ENCODE peak calls at places on chromosomes 11 and 22, in eight cellular contexts. I is colonic mucosa, X is vagina, F is MM.1S, S is RWPE1, A is body of pancreas, J is neuronal stem cell, M is IMR-90. G is an unnamed sample.

GRCh38 chr11:99268895-99269294 is 248.1 kb downstream of the CNTN5 start:
- DNase-seq in I (no peak), X (no peak), F (no peak), S (no peak), A (no peak), J (no peak), M (no peak), G (no peak)

GRCh38 chr22:46126853-46127385 is 23.4 kb upstream of the PPARA start:
- DNase-seq in I (no peak), X (no peak), F (no peak), S (no peak), A (no peak), J (no peak), M (no peak), G (no peak)

GRCh38 chr22:20866716-20867115 is 7.9 kb downstream of the SNAP29 start:
- DNase-seq in I (no peak), X (no peak), F (peak; percentile 9), S (no peak), A (no peak), J (no peak), M (peak; percentile 28), G (no peak)

GRCh38 chr11:92440701-92441338 is 216.2 kb downstream of the FAT3 start:
- DNase-seq in I (no peak), X (no peak), F (no peak), S (no peak), A (no peak), J (no peak), M (no peak), G (no peak)

GRCh38 chr22:42461511-42461910 is 29.3 kb upstream of the NFAM1 start:
- DNase-seq in I (no peak), X (no peak), F (no peak), S (no peak), A (no peak), J (no peak), M (no peak), G (no peak)

GRCh38 chr22:47382164-47382890 is 619.9 kb downstream of the TBC1D22A start:
- DNase-seq in I (no peak), X (no peak), F (no peak), S (no peak), A (peak; percentile 3), J (no peak), M (no peak), G (no peak)

GRCh38 chr11:68994161-68994890 is 13.5 kb upstream of the MRGPRD start:
- DNase-seq in I (no peak), X (no peak), F (no peak), S (no peak), A (no peak), J (no peak), M (no peak), G (no peak)

GRCh38 chr11:37533087-37533486 is 935.1 kb upstream of the RAG2 start:
- DNase-seq in I (no peak), X (no peak), F (no peak), S (no peak), A (no peak), J (no peak), M (no peak), G (no peak)

GRCh38 chr11:70885721-70886305 is 366.6 kb downstream of the SHANK2 start:
- DNase-seq in I (no peak), X (no peak), F (peak; percentile 56), S (no peak), A (no peak), J (no peak), M (peak; percentile 11), G (no peak)

GRCh38 chr22:24086310-24086709 is 75.2 kb downstream of the CABIN1 start:
- DNase-seq in I (no peak), X (no peak), F (no peak), S (no peak), A (no peak), J (no peak), M (no peak), G (no peak)

GRCh38 chr22:42769574-42770447 is 49.1 kb upstream of the A4GALT start:
- DNase-seq in I (peak; percentile 41), X (no peak), F (no peak), S (no peak), A (peak; percentile 86), J (no peak), M (peak; percentile 95), G (no peak)

GRCh38 chr11:132444891-132445290 is 1074.5 kb downstream of the NTM start:
- DNase-seq in I (no peak), X (no peak), F (no peak), S (no peak), A (peak; percentile 41), J (no peak), M (no peak), G (no peak)

GRCh38 chr22:26956346-26956745 is 299.0 kb downstream of the MIAT start:
- DNase-seq in I (no peak), X (no peak), F (no peak), S (no peak), A (no peak), J (no peak), M (no peak), G (no peak)

GRCh38 chr11:46603704-46604308 is 10.0 kb upstream of the AMBRA1 start:
- DNase-seq in I (no peak), X (peak; percentile 25), F (no peak), S (no peak), A (no peak), J (no peak), M (no peak), G (no peak)

GRCh38 chr11:112316971-112317370 is 56.3 kb upstream of the PLET1 start:
- DNase-seq in I (no peak), X (no peak), F (no peak), S (no peak), A (no peak), J (no peak), M (peak; percentile 30), G (no peak)

GRCh38 chr11:16195659-16196058 is 160.7 kb downstream of the SOX6 start:
- DNase-seq in I (no peak), X (no peak), F (no peak), S (no peak), A (no peak), J (no peak), M (peak; percentile 65), G (no peak)

GRCh38 chr11:67492801-67493547 is 10.1 kb downstream of the AIP start:
- DNase-seq in I (no peak), X (no peak), F (no peak), S (no peak), A (no peak), J (no peak), M (no peak), G (no peak)

GRCh38 chr22:50613291-50613981 is 12.8 kb downstream of the MAPK8IP2 start:
- DNase-seq in I (peak; percentile 90), X (no peak), F (no peak), S (no peak), A (peak; percentile 92), J (no peak), M (no peak), G (no peak)

GRCh38 chr11:128501576-128502549 is 85.5 kb downstream of the ETS1 start:
- DNase-seq in I (no peak), X (no peak), F (no peak), S (no peak), A (peak; percentile 67), J (no peak), M (peak; percentile 77), G (no peak)
- H3K27ac ChIP-seq in I (peak overlapping the region; percentile 39), X (peak overlapping the region; percentile 79), F (no peak overlapping the region), S (no peak overlapping the region), A (peak overlapping the region; percentile 6), J (no peak overlapping the region), M (peak overlapping the region; percentile 60), G (peak overlapping the region; percentile 56)

DNA sequence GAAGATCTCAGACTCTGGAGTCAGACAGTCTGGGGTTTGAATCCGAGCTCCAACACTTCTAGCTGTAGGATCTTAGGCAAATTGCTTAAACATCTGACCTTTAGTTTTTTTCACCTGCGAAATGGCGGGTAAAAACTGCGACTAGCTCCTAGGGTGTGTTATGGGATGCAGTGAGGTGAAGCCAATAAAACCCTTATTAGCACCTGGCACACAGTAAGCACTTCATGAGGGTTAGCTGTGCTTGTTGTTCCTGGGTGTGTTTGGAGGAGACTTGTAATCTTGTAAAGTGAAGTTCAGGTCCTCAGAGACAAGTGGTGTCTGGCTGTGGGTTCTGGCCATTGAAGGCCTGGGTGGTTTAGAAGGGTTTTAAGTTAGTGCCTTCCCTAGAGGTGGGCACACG is 68.9 kb downstream of the ZBTB16 start:
- DNase-seq in I (peak; percentile 52), X (no peak), F (no peak), S (no peak), A (no peak), J (no peak), M (no peak), G (no peak)
- H3K27ac ChIP-seq in I (no peak overlapping the region), X (no peak overlapping the region), F (no peak overlapping the region), S (peak overlapping the region; percentile 69), A (no peak overlapping the region), J (no peak overlapping the region), M (no peak overlapping the region), G (no peak overlapping the region)

DNA sequence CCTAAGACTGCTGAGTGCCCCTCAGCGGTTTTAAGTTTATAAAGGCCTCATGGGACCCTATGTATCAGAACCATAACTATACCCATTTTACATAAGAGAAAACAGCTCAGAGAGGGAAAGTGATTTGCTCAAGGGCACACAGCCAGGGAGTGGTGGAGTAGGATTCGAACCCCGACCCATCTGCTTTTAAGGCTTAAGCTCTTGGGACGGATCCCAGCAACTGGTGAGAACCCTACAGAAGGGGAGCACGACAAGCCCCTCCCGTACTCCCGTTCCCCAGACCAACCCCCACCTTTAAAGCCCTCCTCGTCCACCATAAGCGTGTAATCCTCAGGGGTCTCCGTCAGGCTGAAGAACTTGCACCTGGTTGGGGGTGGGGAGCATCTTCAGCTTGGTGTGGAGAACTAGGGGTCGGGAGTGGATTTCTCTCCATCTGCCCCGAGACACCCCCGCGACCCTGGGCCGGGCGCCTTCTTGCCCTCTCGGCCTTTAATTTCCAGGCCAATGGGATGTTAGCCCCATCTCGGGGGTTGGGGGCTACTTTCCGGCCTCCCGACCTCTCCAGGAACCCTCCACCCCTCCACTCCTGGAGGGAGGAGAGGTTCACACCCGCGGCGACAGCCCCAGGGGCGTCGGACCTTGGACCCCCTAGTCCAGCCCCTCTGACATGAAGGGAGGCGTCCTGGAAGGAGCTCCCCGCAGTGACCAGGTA is 735 bp downstream of the CASTOR1 start:
- DNase-seq in I (no peak), X (no peak), F (no peak), S (no peak), A (no peak), J (peak; percentile 8), M (no peak), G (no peak)
- H3K27ac ChIP-seq in I (peak overlapping the region; percentile 58), X (peak overlapping the region; percentile 97), F (no peak overlapping the region), S (peak overlapping the region; percentile 95), A (peak overlapping the region; percentile 85), J (no peak overlapping the region), M (peak overlapping the region; percentile 57), G (peak overlapping the region; percentile 73)

DNA sequence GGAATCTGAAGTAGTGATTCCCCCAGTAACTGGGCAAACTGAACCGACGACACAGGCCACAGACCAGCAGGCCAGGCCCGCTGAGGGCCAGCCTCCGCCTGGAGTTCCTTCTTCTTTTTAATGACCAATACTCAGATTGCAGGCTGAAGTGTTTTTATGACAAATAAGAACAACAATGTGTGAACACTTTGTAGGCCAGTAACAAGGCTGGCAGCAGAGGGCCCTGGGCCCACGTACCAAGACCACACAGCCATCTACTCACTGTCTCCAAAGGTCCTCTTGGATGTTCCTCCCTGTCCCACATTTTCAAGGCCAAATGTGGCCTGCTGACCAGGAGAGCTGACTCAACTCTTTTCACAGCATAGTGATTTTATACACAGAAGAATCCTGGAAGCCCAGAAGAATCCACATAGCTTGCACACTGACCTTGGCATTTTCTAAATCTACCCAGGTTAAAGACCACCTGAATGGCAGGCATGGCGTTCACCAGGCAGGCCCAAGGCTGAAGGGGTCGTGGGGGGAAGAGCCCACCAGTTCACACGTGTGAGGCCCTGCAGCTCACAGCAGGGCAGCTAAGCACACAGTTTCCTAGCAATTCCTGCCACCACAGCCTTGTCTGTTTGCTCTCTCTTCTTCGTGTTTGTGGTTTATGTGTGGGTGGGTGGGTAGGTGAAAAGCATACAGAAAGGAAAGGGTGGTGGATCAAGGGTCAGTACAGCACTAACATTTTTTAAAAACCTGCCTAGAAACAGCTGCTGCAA is 13.3 kb downstream of the SMCO4 start:
- DNase-seq in I (no peak), X (no peak), F (no peak), S (no peak), A (no peak), J (no peak), M (peak; percentile 41), G (no peak)
- H3K27ac ChIP-seq in I (peak overlapping the region; percentile 55), X (peak overlapping the region; percentile 62), F (no peak overlapping the region), S (no peak overlapping the region), A (peak overlapping the region; percentile 49), J (no peak overlapping the region), M (no peak overlapping the region), G (no peak overlapping the region)